ENCODE peak calls at places on chromosomes 3 and 15, in four cellular contexts. One of them, this sample, is unnamed.

GRCh38 chr15:90871097-90871715 is 2.8 kb downstream of the FURIN start:
- DNase-seq in neural progenitor cell: peak; percentile 54
- DNase-seq in mammary epithelial cell: no peak
- DNase-seq in fibroblast of lung: peak; percentile 38
- DNase-seq in this sample: no peak

GRCh38 chr3:33490641-33491241 is 50.5 kb upstream of the UBP1 start:
- DNase-seq in fibroblast of lung: no peak
- DNase-seq in neural progenitor cell: no peak
- DNase-seq in mammary epithelial cell: no peak
- DNase-seq in this sample: no peak

GRCh38 chr15:88256261-88257230 is at the start of gene NTRK3:
- DNase-seq in fibroblast of lung: peak; percentile 56
- DNase-seq in mammary epithelial cell: peak; percentile 7
- DNase-seq in neural progenitor cell: peak; percentile 76
- DNase-seq in this sample: no peak

GRCh38 chr15:40454904-40455391 is 14.2 kb downstream of the BAHD1 start:
- DNase-seq in neural progenitor cell: no peak
- DNase-seq in mammary epithelial cell: peak; percentile 58
- DNase-seq in fibroblast of lung: peak; percentile 63
- DNase-seq in this sample: peak; percentile 67

GRCh38 chr15:97791824-97792792 is 168.4 kb upstream of the ARRDC4 start:
- DNase-seq in mammary epithelial cell: no peak
- DNase-seq in fibroblast of lung: peak; percentile 6
- DNase-seq in neural progenitor cell: peak; percentile 21
- DNase-seq in this sample: no peak

GRCh38 chr3:23161896-23162570 is 41.1 kb upstream of the UBE2E2 start:
- DNase-seq in mammary epithelial cell: peak; percentile 17
- DNase-seq in neural progenitor cell: no peak
- DNase-seq in fibroblast of lung: no peak
- DNase-seq in this sample: peak; percentile 73

GRCh38 chr3:37320276-37320675 is 145.9 kb upstream of the LRRFIP2 start:
- DNase-seq in fibroblast of lung: no peak
- DNase-seq in mammary epithelial cell: no peak
- DNase-seq in neural progenitor cell: no peak
- DNase-seq in this sample: no peak

GRCh38 chr15:79265987-79266579 is 16.4 kb upstream of the ANKRD34C start:
- DNase-seq in mammary epithelial cell: no peak
- DNase-seq in neural progenitor cell: no peak
- DNase-seq in fibroblast of lung: no peak
- DNase-seq in this sample: no peak

GRCh38 chr3:177069514-177070329 is 127.6 kb downstream of the TBL1XR1 start:
- DNase-seq in mammary epithelial cell: peak; percentile 40
- DNase-seq in fibroblast of lung: peak; percentile 59
- DNase-seq in neural progenitor cell: no peak
- DNase-seq in this sample: peak; percentile 35

GRCh38 chr3:50295553-50296166 is 3.4 kb upstream of the IFRD2 start:
- DNase-seq in neural progenitor cell: peak; percentile 1
- DNase-seq in fibroblast of lung: no peak
- DNase-seq in mammary epithelial cell: no peak
- DNase-seq in this sample: no peak
- H3K4me2 ChIP-seq in neural progenitor cell: no peak overlapping the region
- H3K4me2 ChIP-seq in fibroblast of lung: no peak overlapping the region
- H3K4me2 ChIP-seq in mammary epithelial cell: no peak overlapping the region
- H3K4me2 ChIP-seq in this sample: no peak overlapping the region

GRCh38 chr15:77625376-77625775 is 7.3 kb downstream of the LINGO1 start:
- DNase-seq in fibroblast of lung: no peak
- DNase-seq in neural progenitor cell: no peak
- DNase-seq in mammary epithelial cell: no peak
- DNase-seq in this sample: no peak

GRCh38 chr15:77626002-77626401 is 6.7 kb downstream of the LINGO1 start:
- DNase-seq in fibroblast of lung: no peak
- DNase-seq in neural progenitor cell: no peak
- DNase-seq in mammary epithelial cell: no peak
- DNase-seq in this sample: no peak

GRCh38 chr15:77627581-77627980 is 5.1 kb downstream of the LINGO1 start:
- DNase-seq in fibroblast of lung: no peak
- DNase-seq in neural progenitor cell: peak; percentile 83
- DNase-seq in mammary epithelial cell: no peak
- DNase-seq in this sample: no peak

GRCh38 chr15:77628010-77628409 is 4.7 kb downstream of the LINGO1 start:
- DNase-seq in neural progenitor cell: no peak
- DNase-seq in fibroblast of lung: no peak
- DNase-seq in mammary epithelial cell: no peak
- DNase-seq in this sample: no peak

GRCh38 chr15:77627067-77627466 is 5.6 kb downstream of the LINGO1 start:
- DNase-seq in fibroblast of lung: no peak
- DNase-seq in mammary epithelial cell: no peak
- DNase-seq in neural progenitor cell: no peak
- DNase-seq in this sample: no peak
- H3K9ac ChIP-seq in fibroblast of lung: no peak overlapping the region
- H3K9ac ChIP-seq in mammary epithelial cell: no peak overlapping the region
- H3K9ac ChIP-seq in neural progenitor cell: no peak overlapping the region
- H3K9ac ChIP-seq in this sample: no peak overlapping the region

GRCh38 chr3:8953336-8953735 is 9.9 kb downstream of the RAD18 start:
- DNase-seq in fibroblast of lung: no peak
- DNase-seq in neural progenitor cell: no peak
- DNase-seq in mammary epithelial cell: no peak
- DNase-seq in this sample: no peak
- H3K4me2 ChIP-seq in fibroblast of lung: no peak overlapping the region
- H3K4me2 ChIP-seq in neural progenitor cell: no peak overlapping the region
- H3K4me2 ChIP-seq in mammary epithelial cell: no peak overlapping the region
- H3K4me2 ChIP-seq in this sample: no peak overlapping the region

GRCh38 chr3:140682586-140682985 is 4.7 kb downstream of the TRIM42 start:
- DNase-seq in fibroblast of lung: no peak
- DNase-seq in neural progenitor cell: no peak
- DNase-seq in mammary epithelial cell: no peak
- DNase-seq in this sample: no peak

DNA sequence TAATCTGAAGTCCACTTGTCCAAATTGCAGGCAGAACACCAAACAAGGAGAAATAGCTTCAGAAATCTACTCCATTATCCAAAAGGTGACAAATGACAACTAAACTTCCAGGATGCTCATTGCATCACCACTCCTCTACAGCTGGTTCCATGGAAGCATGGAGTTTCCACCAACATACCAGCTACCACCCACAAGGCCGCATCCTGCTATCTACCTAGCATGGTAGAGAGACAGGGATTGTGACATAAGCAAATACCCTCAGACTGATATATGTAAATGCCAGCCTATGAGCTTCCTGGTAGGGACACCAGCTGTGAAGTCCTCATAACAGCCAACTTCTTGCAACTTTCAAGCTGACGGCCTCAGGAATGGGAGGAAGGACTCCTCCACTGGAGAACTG is at the start of gene TRIM42:
- DNase-seq in neural progenitor cell: no peak
- DNase-seq in mammary epithelial cell: no peak
- DNase-seq in fibroblast of lung: no peak
- DNase-seq in this sample: no peak
- H3K9ac ChIP-seq in neural progenitor cell: no peak within 1 kb of the TSS
- H3K9ac ChIP-seq in mammary epithelial cell: no peak within 1 kb of the TSS
- H3K9ac ChIP-seq in fibroblast of lung: no peak within 1 kb of the TSS
- H3K9ac ChIP-seq in this sample: no peak within 1 kb of the TSS

This sample was measured in PC-3.